ENCODE peak calls at places on chromosomes 1 and 21, in six cellular contexts. B is K562, I is GM12878, Q is A549, W is endothelial cell of umbilical vein, E is HepG2. Y is an unnamed sample.

GRCh38 chr1:238474263-238474662 is 583.5 kb upstream of the ZP4 start:
- DNase-seq in B (no peak), I (no peak), Q (no peak), W (no peak), E (no peak), Y (no peak)

GRCh38 chr1:214310777-214311690 is 30.1 kb downstream of the SMYD2 start:
- DNase-seq in B (no peak), I (no peak), Q (no peak), W (no peak), E (no peak), Y (no peak)

GRCh38 chr1:36516372-36517018 is 33.8 kb upstream of the CSF3R start:
- DNase-seq in B (peak), I (no peak), Q (peak), W (peak), E (peak), Y (peak)

GRCh38 chr1:47435506-47436303 is 2.1 kb upstream of the FOXD2 start:
- DNase-seq in B (no peak), I (no peak), Q (no peak), W (no peak), E (no peak), Y (no peak)

GRCh38 chr1:63643517-63643916 is 50.3 kb downstream of the PGM1 start:
- DNase-seq in B (no peak), I (no peak), Q (no peak), W (no peak), E (no peak), Y (no peak)

GRCh38 chr1:199736646-199737045 is 290.9 kb upstream of the NR5A2 start:
- DNase-seq in B (no peak), I (no peak), Q (no peak), W (no peak), E (no peak), Y (no peak)

GRCh38 chr21:46036696-46037337 is 55.2 kb downstream of the COL6A1 start:
- DNase-seq in B (no peak), I (no peak), Q (no peak), W (no peak), E (no peak), Y (no peak)

GRCh38 chr1:52669696-52670095 is 28.5 kb downstream of the COA7 start:
- DNase-seq in B (no peak), I (no peak), Q (no peak), W (no peak), E (no peak), Y (no peak)

GRCh38 chr1:225877570-225877969 is 4.6 kb downstream of the TMEM63A start:
- DNase-seq in B (no peak), I (no peak), Q (peak), W (peak), E (peak), Y (peak)

GRCh38 chr1:71490432-71490831 is 409.6 kb upstream of the ZRANB2 start:
- DNase-seq in B (no peak), I (no peak), Q (no peak), W (no peak), E (no peak), Y (no peak)

GRCh38 chr1:221693087-221693486 is 48.8 kb downstream of the DUSP10 start:
- DNase-seq in B (peak), I (no peak), Q (no peak), W (no peak), E (no peak), Y (no peak)

GRCh38 chr1:59107516-59107915 is 189.4 kb upstream of the FGGY start:
- DNase-seq in B (no peak), I (no peak), Q (no peak), W (no peak), E (no peak), Y (peak)

GRCh38 chr1:98761238-98761637 is 99.7 kb downstream of the SNX7 start:
- DNase-seq in B (no peak), I (no peak), Q (no peak), W (no peak), E (peak), Y (peak)

GRCh38 chr21:35136586-35137254 is 87.6 kb upstream of the RUNX1 start:
- DNase-seq in B (peak), I (no peak), Q (peak), W (peak), E (peak), Y (no peak)

GRCh38 chr1:45097944-45098343 is 85.9 kb downstream of the UROD start:
- DNase-seq in B (no peak), I (no peak), Q (no peak), W (no peak), E (peak), Y (no peak)

GRCh38 chr1:20290624-20291597 is at the start of gene VWA5B1:
- DNase-seq in B (peak), I (no peak), Q (no peak), W (no peak), E (no peak), Y (peak)

GRCh38 chr1:85297855-85298629 is 21.6 kb upstream of the BCL10 start:
- DNase-seq in B (no peak), I (peak), Q (peak), W (peak), E (peak), Y (peak)

GRCh38 chr1:219188331-219188803 is 14.7 kb downstream of the LYPLAL1 start:
- DNase-seq in B (no peak), I (peak), Q (no peak), W (peak), E (no peak), Y (peak)

GRCh38 chr1:22674410-22674749 is 21.3 kb downstream of the C1QB start:
- DNase-seq in B (no peak), I (no peak), Q (no peak), W (no peak), E (no peak), Y (no peak)

GRCh38 chr1:43414634-43415223 is 25.0 kb downstream of the SZT2 start:
- DNase-seq in B (peak), I (no peak), Q (peak), W (peak), E (peak), Y (peak)

GRCh38 chr1:204286841-204287387 is 72.8 kb downstream of the PLEKHA6 start:
- DNase-seq in B (no peak), I (no peak), Q (peak), W (no peak), E (no peak), Y (peak)

GRCh38 chr1:32784817-32785216 is 32.3 kb downstream of the YARS1 start:
- DNase-seq in B (no peak), I (no peak), Q (no peak), W (no peak), E (no peak), Y (no peak)

GRCh38 chr1:30264672-30265025 is 458.7 kb downstream of the MATN1 start:
- DNase-seq in B (no peak), I (no peak), Q (no peak), W (no peak), E (no peak), Y (no peak)

GRCh38 chr1:217311766-217312165 is 319.1 kb downstream of the GPATCH2 start:
- DNase-seq in B (no peak), I (no peak), Q (no peak), W (no peak), E (no peak), Y (peak)

GRCh38 chr1:206839857-206840256 is 25.6 kb upstream of the IL20 start:
- DNase-seq in B (no peak), I (no peak), Q (no peak), W (no peak), E (no peak), Y (no peak)

GRCh38 chr21:33654412-33654811 is 12.1 kb downstream of the ITSN1 start:
- DNase-seq in B (no peak), I (no peak), Q (no peak), W (no peak), E (no peak), Y (no peak)
- TF ChIP-seq MYC in B (no peak), I (no peak), Q (no peak), W (no peak), E (no peak), Y (no peak)

DNA sequence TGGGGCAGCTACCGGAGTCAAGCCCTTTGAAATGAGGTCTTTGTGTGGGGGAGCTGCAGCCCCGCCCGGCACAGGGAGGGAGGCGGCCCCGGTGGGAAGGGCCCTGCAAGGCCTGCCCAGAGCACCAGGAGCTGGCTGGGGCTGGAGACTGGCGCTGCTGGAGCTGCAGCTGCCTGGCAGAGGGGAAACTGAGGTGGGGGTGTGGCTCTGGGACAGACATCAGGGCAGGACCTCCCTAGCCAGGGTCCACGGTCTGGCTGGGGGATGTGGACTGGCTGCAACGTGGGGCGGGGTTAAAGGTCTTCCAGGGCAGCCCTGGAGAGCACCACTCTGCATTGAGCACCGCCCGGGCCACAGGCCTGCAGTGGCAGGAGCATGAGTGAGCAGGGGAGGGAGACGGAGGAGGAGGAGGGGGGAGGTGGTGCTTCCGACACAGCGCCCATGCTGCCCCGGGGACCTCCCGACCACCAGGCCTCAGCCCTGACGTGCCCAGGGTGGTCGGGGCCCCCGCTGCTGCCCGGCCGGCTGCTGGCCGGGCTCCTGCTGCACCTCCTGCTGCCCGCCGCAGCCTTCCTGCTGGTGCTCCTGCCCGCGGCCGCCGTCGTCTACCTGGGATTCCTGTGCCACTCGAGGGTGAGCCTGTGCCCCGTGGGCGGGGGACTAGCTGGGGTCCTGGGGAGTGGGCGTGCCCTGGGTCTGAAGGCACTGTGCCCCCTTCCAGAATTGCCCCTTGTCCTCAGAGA is 4.8 kb upstream of the ANKRD65 start:
- DNase-seq in B (peak), I (no peak), Q (no peak), W (no peak), E (no peak), Y (no peak)
- H3K4me3 ChIP-seq in B (no peak), I (no peak), Q (no peak), W (no peak), E (peak), Y (no peak)

GRCh38 chr1:155083865-155084721 is 5.5 kb downstream of the EFNA3 start:
- DNase-seq in B (no peak), I (no peak), Q (no peak), W (peak), E (peak), Y (peak)

GRCh38 chr1:155084722-155085503 is 6.3 kb downstream of the EFNA3 start:
- DNase-seq in B (peak), I (peak), Q (peak), W (peak), E (peak), Y (peak)

GRCh38 chr1:155086856-155087535 is 8.4 kb downstream of the EFNA3 start:
- DNase-seq in B (no peak), I (no peak), Q (no peak), W (no peak), E (no peak), Y (no peak)

GRCh38 chr1:155086182-155086741 is 7.6 kb downstream of the EFNA3 start:
- DNase-seq in B (peak), I (no peak), Q (peak), W (peak), E (no peak), Y (peak)

DNA sequence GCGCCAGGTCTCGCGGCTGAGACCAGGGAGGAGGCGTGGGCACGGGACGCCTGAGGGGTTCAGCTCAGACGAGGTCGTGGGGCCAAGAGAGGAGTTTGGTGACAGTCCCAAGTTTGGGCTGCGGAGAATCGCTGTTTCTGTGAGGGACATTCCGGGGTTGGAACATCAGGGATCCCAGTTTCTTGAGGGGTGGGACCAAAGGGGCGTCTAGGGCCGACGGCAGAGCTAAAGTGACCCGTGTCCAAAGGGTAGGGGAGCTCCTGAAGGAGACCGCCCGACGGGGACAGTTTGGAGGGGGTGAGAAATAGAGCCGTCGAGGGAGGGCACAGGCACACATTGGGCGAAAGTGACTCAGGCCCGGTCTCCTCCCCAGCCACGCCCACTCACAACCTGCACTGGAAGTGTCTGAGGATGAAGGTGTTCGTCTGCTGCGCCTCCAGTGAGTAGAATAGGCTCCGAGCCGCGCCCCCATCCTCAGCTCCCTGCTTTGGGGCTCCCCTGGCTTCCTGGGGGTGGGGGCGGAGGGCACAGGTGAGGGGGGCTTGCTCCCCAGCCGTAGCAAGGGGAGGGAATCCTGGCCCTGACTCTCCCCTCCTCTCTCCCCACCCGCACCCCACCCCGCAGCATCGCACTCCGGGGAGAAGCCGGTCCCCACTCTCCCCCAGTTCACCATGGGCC is 7.0 kb downstream of the EFNA3 start:
- DNase-seq in B (peak), I (no peak), Q (no peak), W (no peak), E (no peak), Y (peak)
- TF ChIP-seq MYC in B (no peak), I (no peak), Q (no peak), W (no peak), E (no peak), Y (no peak)

GRCh38 chr1:202643397-202644218 is 66.6 kb downstream of the SYT2 start:
- DNase-seq in B (peak), I (no peak), Q (no peak), W (no peak), E (no peak), Y (peak)

GRCh38 chr1:202644219-202645096 is 65.8 kb downstream of the SYT2 start:
- DNase-seq in B (no peak), I (no peak), Q (no peak), W (no peak), E (no peak), Y (no peak)

GRCh38 chr1:202639500-202639899 is 70.8 kb downstream of the SYT2 start:
- DNase-seq in B (no peak), I (no peak), Q (no peak), W (no peak), E (no peak), Y (no peak)

GRCh38 chr1:202642619-202643291 is 67.5 kb downstream of the SYT2 start:
- DNase-seq in B (no peak), I (no peak), Q (no peak), W (no peak), E (no peak), Y (no peak)

GRCh38 chr1:202642212-202642611 is 68.0 kb downstream of the SYT2 start:
- DNase-seq in B (no peak), I (no peak), Q (no peak), W (no peak), E (no peak), Y (no peak)
- H3K4me3 ChIP-seq in B (no peak), I (no peak), Q (peak), W (no peak), E (no peak), Y (no peak)

DNA sequence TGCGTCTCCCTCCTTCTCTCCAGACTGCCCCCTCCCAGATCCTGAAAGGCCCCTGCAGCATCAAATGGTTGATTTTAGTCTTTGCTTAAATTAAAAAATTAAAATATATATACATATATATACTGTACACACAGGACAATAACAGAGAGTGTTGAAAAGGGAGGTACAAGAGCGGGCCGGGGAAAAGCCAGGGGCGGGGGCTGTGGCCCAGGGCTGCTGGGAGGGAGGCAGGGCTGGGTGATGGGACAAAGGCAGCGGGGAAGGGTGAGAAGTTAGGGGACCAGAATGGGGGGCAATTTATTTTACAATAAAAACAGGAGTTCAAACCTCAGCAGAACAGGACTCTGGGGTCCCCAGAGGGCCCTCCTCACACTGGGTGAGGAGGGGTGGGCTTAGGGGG is 10.5 kb downstream of the ARL8A start:
- DNase-seq in B (no peak), I (no peak), Q (no peak), W (no peak), E (no peak), Y (no peak)
- TF ChIP-seq MYC in B (no peak), I (no peak), Q (no peak), W (no peak), E (no peak), Y (no peak)

GRCh38 chr1:203271018-203271743 is 34.1 kb upstream of the BTG2 start:
- DNase-seq in B (peak), I (no peak), Q (peak), W (peak), E (no peak), Y (peak)
- H3K4me3 ChIP-seq in B (no peak), I (no peak), Q (no peak), W (no peak), E (no peak), Y (no peak)

DNA sequence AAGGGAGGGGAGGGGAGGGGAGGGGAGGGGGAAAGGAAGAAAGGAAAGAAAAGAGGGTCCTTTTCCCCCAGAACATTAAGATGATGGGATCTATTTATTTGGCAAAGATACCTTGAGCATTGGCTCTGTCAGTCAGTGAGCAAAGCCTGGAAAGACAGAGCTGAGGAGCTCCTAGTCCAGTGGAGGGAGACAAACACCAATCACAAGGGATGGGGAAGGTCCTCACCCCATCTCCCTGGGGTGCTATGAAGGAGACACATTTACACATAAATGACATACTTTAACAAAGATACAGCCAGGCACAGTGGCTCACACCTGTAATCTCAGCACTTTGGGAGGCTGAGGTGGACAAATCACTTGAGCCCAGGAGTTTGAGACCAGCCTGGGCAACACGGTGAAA is 154.9 kb upstream of the TIAM1 start:
- DNase-seq in B (no peak), I (no peak), Q (no peak), W (no peak), E (no peak), Y (peak)
- TF ChIP-seq MYC in B (no peak), I (no peak), Q (no peak), W (no peak), E (no peak), Y (no peak)

DNA sequence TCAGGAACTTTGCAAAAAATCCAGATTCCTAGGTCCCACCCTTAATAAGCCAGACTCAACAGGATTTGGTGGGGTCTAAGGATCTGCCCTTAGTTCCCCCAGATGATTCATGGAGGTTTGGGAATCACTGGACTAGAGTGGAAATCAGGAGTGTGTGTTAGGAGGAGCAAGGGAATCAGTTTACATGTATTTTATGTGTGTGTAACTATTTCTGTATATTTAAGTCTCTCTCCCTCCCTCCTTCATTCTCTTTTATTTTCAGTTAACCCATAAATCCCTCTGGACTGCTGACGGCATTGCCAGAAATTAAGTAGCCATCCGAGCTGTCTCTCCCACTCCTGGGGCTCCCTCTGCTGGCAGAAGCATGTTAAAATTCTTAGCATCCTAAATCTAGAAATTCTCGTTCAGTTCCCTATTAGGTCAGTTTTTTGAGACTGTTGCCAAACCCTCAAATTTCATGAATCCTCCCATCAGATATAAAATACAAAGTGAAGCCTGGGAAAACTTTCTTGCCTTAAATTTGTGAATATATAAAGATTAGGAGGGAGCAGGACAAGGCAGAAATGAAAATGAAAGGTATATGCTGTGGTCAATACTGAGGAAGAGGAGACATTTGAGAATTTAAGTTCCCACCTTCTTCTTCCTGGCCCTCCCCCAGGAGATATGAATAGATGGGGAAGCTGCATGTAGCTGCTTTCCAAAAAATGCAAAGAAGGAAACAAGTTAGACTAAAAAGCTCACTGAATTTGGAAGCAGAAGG is 11.7 kb upstream of the HSD11B1 start:
- DNase-seq in B (peak), I (peak), Q (peak), W (peak), E (peak), Y (peak)
- H3K4me3 ChIP-seq in B (no peak), I (no peak), Q (no peak), W (no peak), E (no peak), Y (no peak)

GRCh38 chr1:114339379-114339778 is 171.6 kb downstream of the TRIM33 start:
- DNase-seq in B (no peak), I (no peak), Q (no peak), W (no peak), E (no peak), Y (no peak)
- TF ChIP-seq MYC in B (no peak), I (no peak), Q (no peak), W (no peak), E (no peak), Y (no peak)

DNA sequence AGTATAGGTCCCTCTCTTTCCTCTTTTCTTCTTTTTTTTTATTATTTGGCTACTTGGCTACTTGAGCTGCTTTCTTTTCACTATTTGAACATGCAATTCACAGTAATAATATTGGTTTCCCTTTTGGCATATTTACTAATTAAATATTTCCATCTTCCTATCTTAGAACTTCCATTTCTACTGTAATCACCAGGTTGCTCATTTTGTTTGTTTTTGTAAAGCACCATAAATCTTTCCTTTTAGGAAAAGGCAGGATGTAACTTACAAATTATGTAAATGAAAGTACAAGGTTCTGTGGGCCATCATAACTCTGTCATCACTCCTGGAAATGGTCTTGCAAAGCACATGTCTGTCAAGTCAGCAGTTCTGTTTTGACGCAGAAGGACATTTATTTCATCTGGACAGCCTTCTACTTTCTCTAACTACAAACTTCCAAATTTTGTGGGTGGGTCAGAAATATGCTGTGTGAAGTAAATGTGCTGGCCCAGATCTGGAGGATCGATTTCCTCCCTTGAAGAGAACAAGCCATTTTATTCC is 71.7 kb upstream of the TNFSF18 start:
- DNase-seq in B (no peak), I (no peak), Q (no peak), W (peak), E (no peak), Y (peak)
- H3K4me3 ChIP-seq in B (no peak), I (no peak), Q (no peak), W (no peak), E (no peak), Y (peak)

Y was measured in NB4.